ENCODE peak calls at places on chromosome 12, in four cellular contexts. R is HepG2, V is K562, L is GM12878. C is an unnamed sample.

GRCh38 chr12:88793091-88793490 is 212.8 kb upstream of the KITLG start:
- DNase-seq in R (no peak), L (no peak), V (no peak), C (no peak)

GRCh38 chr12:53750812-53751335 is 905 bp downstream of the CISTR start:
- DNase-seq in L (no peak), V (peak; percentile 26), R (no peak), C (no peak)

GRCh38 chr12:20127401-20127800 is 240.9 kb upstream of the PDE3A start:
- DNase-seq in V (no peak), R (no peak), L (no peak), C (no peak)

GRCh38 chr12:91922139-91922538 is 223.5 kb downstream of the BTG1 start:
- DNase-seq in V (no peak), R (no peak), L (no peak), C (no peak)

GRCh38 chr12:55736780-55737580 is 5.9 kb upstream of the GDF11 start:
- DNase-seq in V (peak; percentile 48), R (peak; percentile 84), L (no peak), C (peak; percentile 70)

GRCh38 chr12:5573390-5573789 is 141.5 kb downstream of the NTF3 start:
- DNase-seq in L (no peak), R (no peak), V (no peak), C (no peak)

GRCh38 chr12:79698966-79699365 is 8.2 kb upstream of the PAWR start:
- DNase-seq in L (no peak), V (no peak), R (no peak), C (no peak)

GRCh38 chr12:123085730-123086487 is 65.0 kb downstream of the PITPNM2 start:
- DNase-seq in R (peak; percentile 68), V (no peak), L (no peak), C (no peak)

GRCh38 chr12:16833376-16833775 is 227.4 kb upstream of the LMO3 start:
- DNase-seq in R (no peak), L (peak; percentile 33), V (no peak), C (no peak)

GRCh38 chr12:116406529-116406928 is 129.0 kb upstream of the MED13L start:
- DNase-seq in R (peak; percentile 71), V (no peak), L (no peak), C (peak; percentile 85)

GRCh38 chr12:111758120-111758561 is 8.6 kb upstream of the ALDH2 start:
- DNase-seq in V (no peak), L (no peak), R (no peak), C (no peak)

GRCh38 chr12:110698171-110698902 is 9.4 kb upstream of the HVCN1 start:
- DNase-seq in V (peak; percentile 77), R (peak; percentile 81), L (peak; percentile 90), C (peak; percentile 79)

GRCh38 chr12:132040906-132041606 is 91.3 kb downstream of the EP400 start:
- DNase-seq in R (no peak), V (no peak), L (no peak), C (no peak)

GRCh38 chr12:30863839-30864238 is 62.7 kb upstream of the TSPAN11 start:
- DNase-seq in V (no peak), R (no peak), L (no peak), C (no peak)

GRCh38 chr12:69966409-69966808 is 141.4 kb downstream of the MYRFL start:
- DNase-seq in V (no peak), R (peak; percentile 3), L (no peak), C (no peak)

GRCh38 chr12:47705571-47706425 is at the start of gene RPAP3:
- DNase-seq in L (peak; percentile 65), V (peak; percentile 96), R (peak; percentile 87), C (peak; percentile 95)

GRCh38 chr12:5166976-5167375 is 123.3 kb downstream of the KCNA5 start:
- DNase-seq in R (no peak), L (no peak), V (no peak), C (no peak)

GRCh38 chr12:51759175-51759574 is 89.3 kb downstream of the FIGNL2 start:
- DNase-seq in R (no peak), L (no peak), V (no peak), C (no peak)

GRCh38 chr12:83945871-83946270 is 966.7 kb downstream of the SLC6A15 start:
- DNase-seq in V (no peak), R (peak; percentile 2), L (no peak), C (no peak)

GRCh38 chr12:82952946-82953345 is 266.2 kb downstream of the TMTC2 start:
- DNase-seq in L (peak; percentile 20), V (no peak), R (no peak), C (no peak)

GRCh38 chr12:70691018-70691672 is 53.9 kb upstream of the PTPRB start:
- DNase-seq in L (no peak), R (no peak), V (no peak), C (no peak)

GRCh38 chr12:20722142-20722541 is 27.0 kb downstream of the SLCO1C1 start:
- DNase-seq in L (no peak), V (no peak), R (no peak), C (no peak)

GRCh38 chr12:119157528-119157927 is 21.2 kb upstream of the HSPB8 start:
- DNase-seq in R (no peak), L (no peak), V (no peak), C (no peak)

GRCh38 chr12:97837401-97837800 is 374.8 kb downstream of the RMST start:
- DNase-seq in V (no peak), L (no peak), R (no peak), C (no peak)

DNA sequence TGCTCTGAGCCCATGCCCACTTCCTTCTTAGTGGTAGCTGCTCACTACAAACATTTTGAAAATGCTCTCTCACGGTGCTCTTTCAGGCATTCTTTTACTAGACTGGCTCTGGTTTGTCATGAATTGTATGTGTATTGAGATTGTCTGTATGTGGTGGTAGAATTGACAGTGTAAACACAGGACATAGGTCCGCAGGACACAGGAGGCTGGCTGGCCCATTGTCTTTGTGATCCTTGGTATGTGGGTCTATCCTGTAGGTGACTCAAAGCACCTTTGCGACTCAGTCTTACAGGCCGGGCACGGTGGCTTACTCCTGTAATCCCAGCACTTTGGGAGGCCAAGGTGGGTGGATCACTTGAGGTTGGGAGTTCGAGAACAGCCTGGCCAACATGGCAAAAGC is 250.9 kb downstream of the C12orf75 start:
- DNase-seq in R (no peak), V (no peak), L (no peak), C (no peak)
- TF ChIP-seq BHLHE40 in R (no peak), V (no peak), L (no peak), C (no peak)

GRCh38 chr12:124498178-124498869 is 69.1 kb downstream of the NCOR2 start:
- DNase-seq in V (no peak), L (no peak), R (no peak), C (no peak)
- TF ChIP-seq TARDBP in V (no peak), L (no peak), R (no peak), C (no peak)

GRCh38 chr12:45336331-45336730 is 120.4 kb downstream of the ANO6 start:
- DNase-seq in L (no peak), V (no peak), R (no peak), C (no peak)

GRCh38 chr12:45339035-45339434 is 123.1 kb downstream of the ANO6 start:
- DNase-seq in R (no peak), L (no peak), V (no peak), C (no peak)

GRCh38 chr12:45337835-45338234 is 121.9 kb downstream of the ANO6 start:
- DNase-seq in V (no peak), L (no peak), R (no peak), C (no peak)

GRCh38 chr12:45338272-45338671 is 122.4 kb downstream of the ANO6 start:
- DNase-seq in R (no peak), V (no peak), L (no peak), C (no peak)

DNA sequence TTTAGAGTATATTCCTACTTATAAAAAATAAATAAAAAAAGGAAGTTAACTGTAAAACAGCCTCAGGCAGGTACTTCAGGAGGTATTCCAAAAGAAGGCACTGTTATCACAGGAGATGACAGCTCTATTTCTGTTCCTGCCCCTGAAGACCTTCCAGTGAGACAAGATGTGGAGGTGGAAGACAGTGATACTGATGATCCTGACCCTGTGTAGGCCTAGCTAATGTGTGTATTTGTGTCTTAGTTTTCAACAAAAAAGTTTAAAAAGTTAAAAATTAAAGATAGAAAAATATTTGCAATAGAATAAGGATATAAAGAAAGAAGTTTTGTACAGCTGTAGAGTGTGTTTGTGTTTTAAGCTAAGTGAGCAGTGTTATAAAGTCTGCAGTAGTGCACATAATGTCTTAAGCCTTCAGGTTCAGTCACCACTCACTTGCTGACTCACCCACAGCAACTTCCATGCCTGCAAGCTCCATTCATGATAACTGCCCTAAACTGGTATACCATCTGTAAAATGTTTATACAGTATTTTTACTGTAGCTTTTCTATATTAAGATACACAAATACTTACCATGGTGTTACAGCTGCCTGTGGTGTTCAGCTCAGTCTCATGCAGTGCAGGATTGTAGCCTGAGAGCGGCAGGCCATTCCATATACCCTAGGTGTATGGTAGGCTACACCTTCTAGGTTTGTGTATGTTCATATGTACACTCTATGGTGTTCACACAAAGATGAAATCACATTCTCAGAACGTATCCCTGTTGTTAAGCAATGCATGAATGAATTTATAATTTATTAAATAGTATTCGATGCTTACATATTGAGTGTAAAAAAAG is 121.1 kb downstream of the ANO6 start:
- DNase-seq in R (no peak), L (no peak), V (no peak), C (no peak)
- TF ChIP-seq BHLHE40 in R (no peak), L (no peak), V (no peak), C (no peak)

GRCh38 chr12:126487581-126487980 is 1422.3 kb downstream of the AACS start:
- DNase-seq in L (no peak), V (no peak), R (no peak), C (no peak)
- TF ChIP-seq TARDBP in L (no peak), V (no peak), R (no peak), C (no peak)

DNA sequence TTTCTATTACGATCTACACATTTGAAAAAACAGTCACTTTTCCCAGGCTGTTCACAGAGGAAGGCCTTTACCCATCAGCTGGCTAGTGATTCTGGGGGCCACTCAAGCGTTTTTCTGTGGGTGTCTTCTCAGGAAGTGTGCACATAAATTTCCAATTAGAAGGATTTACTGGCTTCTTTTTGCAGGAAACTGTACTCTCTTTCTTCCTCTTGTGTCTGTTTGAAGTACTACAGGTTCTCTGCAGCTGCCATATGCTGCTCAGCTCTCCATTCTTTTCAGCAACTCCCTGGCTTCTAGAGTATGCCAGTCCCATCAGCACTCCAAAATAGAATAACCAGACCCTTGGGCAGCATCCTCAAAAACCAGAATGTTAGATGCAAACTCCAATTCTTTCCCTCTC is 110.4 kb upstream of the NAV3 start:
- DNase-seq in V (no peak), L (no peak), R (no peak), C (peak; percentile 10)
- TF ChIP-seq BHLHE40 in V (no peak), L (no peak), R (no peak), C (no peak)

GRCh38 chr12:113191236-113191635 is 5.7 kb downstream of the RITA1 start:
- DNase-seq in V (peak; percentile 39), L (no peak), R (no peak), C (no peak)

GRCh38 chr12:113187588-113187987 is 2.1 kb downstream of the RITA1 start:
- DNase-seq in R (no peak), L (no peak), V (no peak), C (no peak)

GRCh38 chr12:113186666-113187325 is 1.3 kb downstream of the RITA1 start:
- DNase-seq in V (no peak), R (no peak), L (no peak), C (no peak)

GRCh38 chr12:113189361-113189760 is 3.8 kb downstream of the RITA1 start:
- DNase-seq in V (no peak), R (no peak), L (no peak), C (no peak)

GRCh38 chr12:113190761-113191160 is 5.2 kb downstream of the RITA1 start:
- DNase-seq in V (peak; percentile 73), L (no peak), R (peak; percentile 43), C (peak; percentile 48)
- TF ChIP-seq TARDBP in V (no peak), L (no peak), R (no peak), C (no peak)

C was measured in HEK293T.